ENCODE peak calls at places on chromosomes 11 and 22, in nine cellular contexts. H is HT-29; Z is stimulated activated CD8-positive, alpha-beta memory T cell treated with anti-CD3 and anti-CD28 coated beads, Interleukin-4, amount 100 ng/mL, for 4 hours; V is stimulated activated CD4-positive, alpha-beta T cell treated with anti-CD3 and anti-CD28 coated beads, TNF-alpha, amount 100 ng/mL, for 48 hours; G is A549; U is kidney epithelial cell; C is NCI-H2081 treated with DMSO at 0.1 percent for 48 hours; K is NCI-H146; T is non-pigmented ciliary epithelial cell. J is an unnamed sample.

GRCh38 chr11:126890561-126890960 is 110.0 kb downstream of the KIRREL3 start:
- DNase-seq in Z (no peak), U (no peak), H (no peak), T (no peak), K (no peak), C (no peak), V (no peak), G (no peak), J (no peak)

GRCh38 chr11:74815966-74816365 is 67.3 kb downstream of the RNF169 start:
- DNase-seq in G (no peak), Z (no peak), T (no peak), H (no peak), V (no peak), U (no peak), K (no peak), C (no peak), J (no peak)

GRCh38 chr11:12331239-12331874 is 46.0 kb upstream of the PARVA start:
- DNase-seq in T (peak), Z (peak), K (peak), G (peak), V (peak), C (peak), H (peak), U (peak), J (peak)

GRCh38 chr11:96318399-96318798 is 24.6 kb downstream of the MAML2 start:
- DNase-seq in G (no peak), K (no peak), Z (no peak), V (no peak), C (no peak), H (no peak), U (no peak), T (no peak), J (no peak)

GRCh38 chr11:76659672-76660532 is 10.6 kb downstream of the LRRC32 start:
- DNase-seq in T (no peak), U (no peak), H (no peak), V (no peak), G (no peak), Z (no peak), K (no peak), C (no peak), J (no peak)

GRCh38 chr11:35267504-35267903 is 128.5 kb downstream of the CD44 start:
- DNase-seq in T (peak), U (peak), V (no peak), Z (no peak), H (no peak), C (no peak), G (no peak), K (no peak), J (no peak)

GRCh38 chr11:134597452-134597851 is 185.4 kb upstream of the B3GAT1 start:
- DNase-seq in C (no peak), H (no peak), K (no peak), U (no peak), V (no peak), Z (no peak), T (no peak), G (no peak), J (no peak)

GRCh38 chr22:45742866-45743450 is 71.3 kb downstream of the ATXN10 start:
- DNase-seq in U (no peak), C (no peak), Z (no peak), K (peak), H (peak), V (no peak), T (no peak), G (peak), J (no peak)

GRCh38 chr11:69840371-69841169 is 21.4 kb upstream of the FGF3 start:
- DNase-seq in G (no peak), Z (no peak), V (no peak), K (no peak), H (peak), U (no peak), T (no peak), C (no peak), J (peak)

GRCh38 chr22:42432020-42432596 is at the start of gene NFAM1:
- DNase-seq in U (no peak), G (no peak), Z (no peak), C (no peak), K (no peak), H (no peak), V (no peak), T (no peak), J (no peak)

GRCh38 chr22:45885171-45885840 is 91.7 kb downstream of the WNT7B start:
- DNase-seq in H (no peak), Z (no peak), K (no peak), V (no peak), T (no peak), G (no peak), U (no peak), C (no peak), J (no peak)

GRCh38 chr11:776459-777287 is 614 bp downstream of the GATD1 start:
- DNase-seq in K (peak), T (no peak), G (no peak), C (no peak), Z (no peak), V (no peak), H (peak), U (no peak), J (no peak)

GRCh38 chr11:104582431-104582830 is 315.8 kb downstream of the CASP12 start:
- DNase-seq in U (no peak), Z (no peak), T (no peak), H (no peak), C (no peak), V (no peak), G (no peak), K (no peak), J (no peak)

GRCh38 chr11:61701298-61701993 is 21.3 kb downstream of the DAGLA start:
- DNase-seq in T (no peak), K (peak), H (peak), G (peak), U (no peak), Z (no peak), C (no peak), V (no peak), J (peak)

GRCh38 chr11:10351768-10352641 is 47.1 kb downstream of the ADM start:
- DNase-seq in Z (no peak), C (peak), U (peak), G (peak), V (no peak), H (no peak), T (peak), K (peak), J (peak)

GRCh38 chr11:126332221-126332711 is 23.2 kb upstream of the ST3GAL4 start:
- DNase-seq in C (no peak), Z (no peak), G (no peak), V (no peak), U (no peak), H (no peak), K (no peak), T (no peak), J (no peak)

GRCh38 chr22:50488886-50489285 is 2.2 kb downstream of the MIOX start:
- DNase-seq in C (no peak), V (no peak), K (no peak), T (no peak), Z (no peak), U (no peak), H (no peak), G (no peak), J (no peak)

GRCh38 chr22:38967451-38968450 is 10.3 kb downstream of the APOBEC3A start:
- DNase-seq in H (peak), U (no peak), C (no peak), V (no peak), T (no peak), G (no peak), Z (no peak), K (no peak), J (no peak)

GRCh38 chr11:129374993-129375721 is 491 bp upstream of the BARX2 start:
- DNase-seq in Z (no peak), T (no peak), K (peak), V (peak), G (peak), H (peak), C (no peak), U (no peak), J (no peak)

GRCh38 chr22:43345761-43346261 is 2.6 kb upstream of the SCUBE1 start:
- DNase-seq in G (peak), K (no peak), H (no peak), T (no peak), C (no peak), U (no peak), Z (no peak), V (no peak), J (no peak)

GRCh38 chr11:116576523-116576922 is 196.3 kb downstream of the BUD13 start:
- DNase-seq in T (no peak), K (no peak), G (no peak), Z (no peak), U (no peak), H (no peak), C (no peak), V (no peak), J (no peak)

GRCh38 chr22:46517255-46517761 is 20.1 kb downstream of the CELSR1 start:
- DNase-seq in V (no peak), T (no peak), H (no peak), C (no peak), Z (no peak), G (no peak), K (no peak), U (no peak), J (no peak)

GRCh38 chr11:120807414-120808150 is 216.3 kb upstream of the TBCEL start:
- DNase-seq in V (no peak), T (peak), H (peak), G (peak), U (peak), C (no peak), K (no peak), Z (no peak), J (no peak)

GRCh38 chr11:19694796-19695345 is 17.8 kb upstream of the NAV2 start:
- DNase-seq in H (no peak), T (no peak), U (no peak), K (no peak), G (no peak), V (no peak), Z (no peak), C (no peak), J (no peak)